ENCODE peak calls at places on chromosome 9, in six cellular contexts. O is HepG2, Y is A549, U is K562, F is stomach, K is transverse colon. W is an unnamed sample.

GRCh38 chr9:129895376-129896268 is 60.4 kb downstream of the USP20 start:
- DNase-seq in O (no peak), Y (no peak), U (no peak), F (no peak), K (no peak), W (no peak)

GRCh38 chr9:13427587-13427986 is 148.1 kb upstream of the MPDZ start:
- DNase-seq in O (peak), Y (peak), U (peak), F (no peak), K (no peak), W (no peak)

GRCh38 chr9:9730174-9730573 is 882.6 kb downstream of the PTPRD start:
- DNase-seq in O (no peak), Y (no peak), U (no peak), F (no peak), K (no peak), W (no peak)

GRCh38 chr9:36665387-36665786 is 92.7 kb downstream of the MELK start:
- DNase-seq in O (no peak), Y (no peak), U (no peak), F (no peak), K (no peak), W (no peak)

GRCh38 chr9:69548676-69549075 is 123.5 kb downstream of the APBA1 start:
- DNase-seq in O (peak), Y (no peak), U (no peak), F (no peak), K (no peak), W (no peak)

GRCh38 chr9:78064075-78064474 is 32.5 kb upstream of the GNAQ start:
- DNase-seq in O (no peak), Y (no peak), U (no peak), F (no peak), K (no peak), W (no peak)

GRCh38 chr9:78158286-78158685 is 77.6 kb upstream of the CEP78 start:
- DNase-seq in O (no peak), Y (no peak), U (no peak), F (no peak), K (no peak), W (no peak)

GRCh38 chr9:7366121-7366520 is 433.5 kb downstream of the DMAC1 start:
- DNase-seq in O (no peak), Y (no peak), U (no peak), F (no peak), K (no peak), W (no peak)

GRCh38 chr9:108142504-108143201 is 653.1 kb upstream of the KLF4 start:
- DNase-seq in O (no peak), Y (no peak), U (no peak), F (peak), K (peak), W (peak)

GRCh38 chr9:70229579-70229978 is 29.2 kb upstream of the SMC5 start:
- DNase-seq in O (no peak), Y (no peak), U (peak), F (no peak), K (no peak), W (no peak)

GRCh38 chr9:87040410-87041009 is 93.2 kb upstream of the GAS1 start:
- DNase-seq in O (no peak), Y (no peak), U (peak), F (no peak), K (no peak), W (no peak)

GRCh38 chr9:18805386-18805785 is 227.6 kb downstream of the SAXO1 start:
- DNase-seq in O (no peak), Y (no peak), U (no peak), F (no peak), K (no peak), W (no peak)
- H3K4me3 ChIP-seq in O (no peak), Y (no peak), U (no peak), F (no peak), K (no peak), W (no peak)

GRCh38 chr9:35432076-35432475 is 57.8 kb upstream of the RUSC2 start:
- DNase-seq in O (no peak), Y (no peak), U (no peak), F (no peak), K (no peak), W (no peak)

GRCh38 chr9:35431467-35431866 is 58.4 kb upstream of the RUSC2 start:
- DNase-seq in O (no peak), Y (no peak), U (no peak), F (no peak), K (no peak), W (no peak)

GRCh38 chr9:35436940-35437339 is 53.0 kb upstream of the RUSC2 start:
- DNase-seq in O (no peak), Y (no peak), U (no peak), F (no peak), K (no peak), W (no peak)
- TF ChIP-seq EP300 in O (no peak), Y (no peak), U (no peak), F (no peak), K (no peak), W (no peak)

DNA sequence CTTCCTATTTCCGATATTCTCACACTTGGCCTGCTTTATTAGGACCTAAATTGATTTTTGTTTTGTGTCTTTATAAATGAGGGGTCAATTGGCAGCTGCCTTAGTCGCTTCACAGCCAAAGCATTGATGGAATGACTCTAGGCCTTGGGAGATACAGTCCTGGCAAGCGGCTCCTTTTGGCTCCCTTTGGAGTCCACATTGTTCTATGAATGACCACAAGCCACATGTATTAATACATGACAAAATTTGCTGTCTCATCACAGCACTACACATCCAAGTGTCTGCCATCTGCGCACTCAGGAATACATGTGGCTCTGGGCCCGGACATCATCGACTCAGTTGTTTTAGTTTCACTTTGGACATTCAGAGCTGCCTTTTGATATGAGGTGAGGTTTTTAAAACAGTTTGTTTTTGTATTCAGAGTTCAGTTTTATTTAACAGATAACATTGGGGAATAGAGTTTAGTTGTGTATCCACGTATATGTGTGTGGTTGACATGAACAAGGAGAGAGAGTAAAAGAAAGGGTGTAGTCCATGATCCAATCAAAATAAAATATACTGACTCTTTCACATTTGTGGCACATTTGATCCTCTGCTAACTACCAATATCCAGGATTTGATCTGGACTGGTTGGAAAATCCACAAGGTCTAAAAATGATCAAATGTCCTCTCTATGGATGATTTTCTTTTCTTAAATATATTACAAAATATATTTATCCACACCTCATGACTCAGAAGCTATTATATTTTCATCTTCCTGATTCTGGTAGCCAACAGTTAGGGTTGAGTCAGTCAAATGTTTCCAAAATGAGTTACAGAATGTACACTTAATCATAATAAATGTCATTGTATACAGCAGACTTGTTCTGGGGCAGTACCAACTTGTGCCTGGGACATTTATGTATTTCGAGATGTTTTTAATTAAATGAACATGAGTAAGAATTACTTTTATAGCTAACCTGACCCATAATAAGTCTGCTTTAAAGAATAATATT is 114.0 kb upstream of the MTAP start:
- DNase-seq in O (no peak), Y (peak), U (no peak), F (peak), K (no peak), W (no peak)
- H3K4me3 ChIP-seq in O (no peak), Y (peak), U (no peak), F (no peak), K (peak), W (peak)

DNA sequence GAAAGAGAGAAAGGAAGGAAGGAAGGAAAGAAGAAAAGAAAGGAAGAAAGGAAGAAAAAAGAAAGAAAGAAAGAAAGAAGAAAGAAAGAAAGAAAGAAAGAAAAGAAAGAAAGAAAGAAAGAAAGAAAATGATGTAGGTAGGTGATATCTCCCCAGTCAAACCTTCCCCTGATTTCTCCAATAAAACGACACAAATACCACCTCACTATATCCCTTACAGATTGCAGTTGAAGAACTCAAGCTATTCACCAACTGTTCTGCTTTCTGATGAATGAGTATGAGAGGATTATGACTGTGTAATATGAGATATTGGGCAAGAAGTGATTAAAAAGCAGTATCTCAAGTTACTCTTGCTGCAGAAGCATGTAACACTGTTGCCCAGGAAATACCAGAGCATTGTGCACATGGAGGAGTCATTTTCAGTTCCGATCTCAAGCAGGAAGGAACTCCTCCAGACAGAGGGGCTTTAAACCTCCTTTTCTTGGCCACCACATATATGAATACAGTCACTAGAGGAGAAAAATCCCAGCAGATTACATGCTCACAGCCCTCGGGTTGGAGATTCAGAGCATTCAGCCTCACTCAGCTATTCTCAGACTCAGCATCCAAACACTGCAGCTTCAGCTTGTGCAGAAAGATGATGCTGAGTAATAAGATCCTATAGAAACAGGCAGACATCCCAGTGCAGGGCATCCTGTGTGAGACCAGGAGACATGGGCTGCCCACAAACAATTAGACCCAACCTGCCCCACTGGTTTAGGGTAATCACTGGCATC is 61.4 kb downstream of the UGCG start:
- DNase-seq in O (no peak), Y (no peak), U (no peak), F (no peak), K (no peak), W (no peak)
- TF ChIP-seq EP300 in O (no peak), Y (no peak), U (no peak), F (no peak), K (no peak), W (no peak)

GRCh38 chr9:128206484-128206883 is 3.3 kb downstream of the DNM1 start:
- DNase-seq in O (no peak), Y (no peak), U (no peak), F (no peak), K (no peak), W (no peak)

GRCh38 chr9:128203024-128203841 is at the start of gene DNM1:
- DNase-seq in O (no peak), Y (peak), U (peak), F (peak), K (peak), W (no peak)

GRCh38 chr9:128203842-128204551 is 818 bp downstream of the DNM1 start:
- DNase-seq in O (no peak), Y (peak), U (peak), F (no peak), K (no peak), W (no peak)

GRCh38 chr9:128205296-128205944 is 2.2 kb downstream of the DNM1 start:
- DNase-seq in O (no peak), Y (no peak), U (peak), F (no peak), K (no peak), W (no peak)

GRCh38 chr9:128204858-128205257 is 1.7 kb downstream of the DNM1 start:
- DNase-seq in O (no peak), Y (no peak), U (no peak), F (no peak), K (no peak), W (no peak)
- H3K4me3 ChIP-seq in O (no peak), Y (peak), U (no peak), F (no peak), K (no peak), W (peak)

W was measured in sigmoid colon.